ENCODE peak calls at places on chromosomes 7 and 10, in seven cellular contexts. One of them, this sample, is unnamed.
A peak's percentile ranks its signal among the peaks of the same experiment; 100 is the strongest.

GRCh38 chr7:42745357-42746022 is 166.4 kb downstream of the C7orf25 start:
- DNase-seq in fibroblast of mammary gland: peak; percentile 38
- DNase-seq in posterior cingulate gyrus: no peak
- DNase-seq in putamen: no peak
- DNase-seq in KG1: no peak
- DNase-seq in stimulated activated CD8-positive, alpha-beta memory T cell treated with anti-CD3 and anti-CD28 coated beads, Interleukin-4, amount 100 ng/mL, for 4 hours: no peak
- DNase-seq in heart right ventricle: peak; percentile 36
- DNase-seq in this sample: peak; percentile 16

GRCh38 chr10:36464291-36464690 is 661.1 kb upstream of the ANKRD30A start:
- DNase-seq in fibroblast of mammary gland: no peak
- DNase-seq in posterior cingulate gyrus: no peak
- DNase-seq in putamen: no peak
- DNase-seq in KG1: no peak
- DNase-seq in stimulated activated CD8-positive, alpha-beta memory T cell treated with anti-CD3 and anti-CD28 coated beads, Interleukin-4, amount 100 ng/mL, for 4 hours: no peak
- DNase-seq in heart right ventricle: no peak
- DNase-seq in this sample: no peak

GRCh38 chr10:11147723-11148122 is 130.1 kb downstream of the CELF2 start:
- DNase-seq in fibroblast of mammary gland: no peak
- DNase-seq in posterior cingulate gyrus: no peak
- DNase-seq in putamen: no peak
- DNase-seq in KG1: no peak
- DNase-seq in stimulated activated CD8-positive, alpha-beta memory T cell treated with anti-CD3 and anti-CD28 coated beads, Interleukin-4, amount 100 ng/mL, for 4 hours: no peak
- DNase-seq in heart right ventricle: no peak
- DNase-seq in this sample: no peak

GRCh38 chr7:30327813-30328212 is 43.4 kb downstream of the ZNRF2 start:
- DNase-seq in fibroblast of mammary gland: peak; percentile 60
- DNase-seq in posterior cingulate gyrus: no peak
- DNase-seq in putamen: no peak
- DNase-seq in KG1: no peak
- DNase-seq in stimulated activated CD8-positive, alpha-beta memory T cell treated with anti-CD3 and anti-CD28 coated beads, Interleukin-4, amount 100 ng/mL, for 4 hours: no peak
- DNase-seq in heart right ventricle: no peak
- DNase-seq in this sample: no peak

GRCh38 chr7:41969713-41970112 is 266.8 kb upstream of the INHBA start:
- DNase-seq in fibroblast of mammary gland: peak; percentile 86
- DNase-seq in posterior cingulate gyrus: no peak
- DNase-seq in putamen: no peak
- DNase-seq in KG1: no peak
- DNase-seq in stimulated activated CD8-positive, alpha-beta memory T cell treated with anti-CD3 and anti-CD28 coated beads, Interleukin-4, amount 100 ng/mL, for 4 hours: no peak
- DNase-seq in heart right ventricle: no peak
- DNase-seq in this sample: no peak

GRCh38 chr7:44145419-44145968 is 4.4 kb upstream of the MYL7 start:
- DNase-seq in fibroblast of mammary gland: no peak
- DNase-seq in posterior cingulate gyrus: no peak
- DNase-seq in putamen: peak; percentile 22
- DNase-seq in KG1: no peak
- DNase-seq in stimulated activated CD8-positive, alpha-beta memory T cell treated with anti-CD3 and anti-CD28 coated beads, Interleukin-4, amount 100 ng/mL, for 4 hours: peak; percentile 52
- DNase-seq in heart right ventricle: no peak
- DNase-seq in this sample: no peak

GRCh38 chr7:98456851-98457250 is 56.0 kb upstream of the BAIAP2L1 start:
- DNase-seq in fibroblast of mammary gland: no peak
- DNase-seq in posterior cingulate gyrus: no peak
- DNase-seq in putamen: no peak
- DNase-seq in KG1: no peak
- DNase-seq in stimulated activated CD8-positive, alpha-beta memory T cell treated with anti-CD3 and anti-CD28 coated beads, Interleukin-4, amount 100 ng/mL, for 4 hours: no peak
- DNase-seq in heart right ventricle: no peak
- DNase-seq in this sample: no peak

GRCh38 chr7:142196066-142196840 is 61.6 kb downstream of the PRSS58 start:
- DNase-seq in fibroblast of mammary gland: peak; percentile 29
- DNase-seq in posterior cingulate gyrus: no peak
- DNase-seq in putamen: no peak
- DNase-seq in KG1: no peak
- DNase-seq in stimulated activated CD8-positive, alpha-beta memory T cell treated with anti-CD3 and anti-CD28 coated beads, Interleukin-4, amount 100 ng/mL, for 4 hours: no peak
- DNase-seq in heart right ventricle: no peak
- DNase-seq in this sample: no peak

GRCh38 chr7:11830004-11830403 is 2.0 kb downstream of the THSD7A start:
- DNase-seq in fibroblast of mammary gland: no peak
- DNase-seq in posterior cingulate gyrus: no peak
- DNase-seq in putamen: no peak
- DNase-seq in KG1: no peak
- DNase-seq in stimulated activated CD8-positive, alpha-beta memory T cell treated with anti-CD3 and anti-CD28 coated beads, Interleukin-4, amount 100 ng/mL, for 4 hours: no peak
- DNase-seq in heart right ventricle: no peak
- DNase-seq in this sample: no peak

GRCh38 chr10:132616170-132616994 is 78.8 kb downstream of the INPP5A start:
- DNase-seq in fibroblast of mammary gland: no peak
- DNase-seq in posterior cingulate gyrus: no peak
- DNase-seq in putamen: no peak
- DNase-seq in KG1: no peak
- DNase-seq in stimulated activated CD8-positive, alpha-beta memory T cell treated with anti-CD3 and anti-CD28 coated beads, Interleukin-4, amount 100 ng/mL, for 4 hours: peak; percentile 37
- DNase-seq in heart right ventricle: no peak
- DNase-seq in this sample: no peak

GRCh38 chr7:55733584-55733983 is 129.0 kb downstream of the SEPTIN14 start:
- DNase-seq in fibroblast of mammary gland: no peak
- DNase-seq in posterior cingulate gyrus: no peak
- DNase-seq in putamen: no peak
- DNase-seq in KG1: no peak
- DNase-seq in stimulated activated CD8-positive, alpha-beta memory T cell treated with anti-CD3 and anti-CD28 coated beads, Interleukin-4, amount 100 ng/mL, for 4 hours: no peak
- DNase-seq in heart right ventricle: no peak
- DNase-seq in this sample: no peak

GRCh38 chr10:4316166-4316810 is 509.7 kb upstream of the AKR1E2 start:
- DNase-seq in fibroblast of mammary gland: peak; percentile 89
- DNase-seq in posterior cingulate gyrus: no peak
- DNase-seq in putamen: peak; percentile 23
- DNase-seq in KG1: no peak
- DNase-seq in stimulated activated CD8-positive, alpha-beta memory T cell treated with anti-CD3 and anti-CD28 coated beads, Interleukin-4, amount 100 ng/mL, for 4 hours: no peak
- DNase-seq in heart right ventricle: peak; percentile 22
- DNase-seq in this sample: no peak

GRCh38 chr7:137625197-137625596 is 221.6 kb downstream of the DGKI start:
- DNase-seq in fibroblast of mammary gland: peak; percentile 45
- DNase-seq in posterior cingulate gyrus: no peak
- DNase-seq in putamen: no peak
- DNase-seq in KG1: no peak
- DNase-seq in stimulated activated CD8-positive, alpha-beta memory T cell treated with anti-CD3 and anti-CD28 coated beads, Interleukin-4, amount 100 ng/mL, for 4 hours: no peak
- DNase-seq in heart right ventricle: no peak
- DNase-seq in this sample: peak; percentile 22

GRCh38 chr10:26755443-26755903 is 58.0 kb downstream of the PDSS1 start:
- DNase-seq in fibroblast of mammary gland: peak; percentile 48
- DNase-seq in posterior cingulate gyrus: no peak
- DNase-seq in putamen: no peak
- DNase-seq in KG1: no peak
- DNase-seq in stimulated activated CD8-positive, alpha-beta memory T cell treated with anti-CD3 and anti-CD28 coated beads, Interleukin-4, amount 100 ng/mL, for 4 hours: no peak
- DNase-seq in heart right ventricle: no peak
- DNase-seq in this sample: peak; percentile 16

GRCh38 chr7:6691609-6692106 is 15.1 kb downstream of the ZNF12 start:
- DNase-seq in fibroblast of mammary gland: peak; percentile 41
- DNase-seq in posterior cingulate gyrus: no peak
- DNase-seq in putamen: no peak
- DNase-seq in KG1: no peak
- DNase-seq in stimulated activated CD8-positive, alpha-beta memory T cell treated with anti-CD3 and anti-CD28 coated beads, Interleukin-4, amount 100 ng/mL, for 4 hours: no peak
- DNase-seq in heart right ventricle: no peak
- DNase-seq in this sample: no peak

GRCh38 chr7:111486472-111487142 is 75.7 kb downstream of the IMMP2L start:
- DNase-seq in fibroblast of mammary gland: peak; percentile 69
- DNase-seq in posterior cingulate gyrus: no peak
- DNase-seq in putamen: peak; percentile 35
- DNase-seq in KG1: peak; percentile 7
- DNase-seq in stimulated activated CD8-positive, alpha-beta memory T cell treated with anti-CD3 and anti-CD28 coated beads, Interleukin-4, amount 100 ng/mL, for 4 hours: no peak
- DNase-seq in heart right ventricle: no peak
- DNase-seq in this sample: peak; percentile 29

GRCh38 chr7:140039071-140039470 is 23.7 kb downstream of the PARP12 start:
- DNase-seq in fibroblast of mammary gland: no peak
- DNase-seq in posterior cingulate gyrus: no peak
- DNase-seq in putamen: no peak
- DNase-seq in KG1: no peak
- DNase-seq in stimulated activated CD8-positive, alpha-beta memory T cell treated with anti-CD3 and anti-CD28 coated beads, Interleukin-4, amount 100 ng/mL, for 4 hours: no peak
- DNase-seq in heart right ventricle: no peak
- DNase-seq in this sample: no peak

GRCh38 chr10:30422981-30423654 is 10.9 kb upstream of the MAP3K8 start:
- DNase-seq in fibroblast of mammary gland: peak; percentile 31
- DNase-seq in posterior cingulate gyrus: no peak
- DNase-seq in putamen: no peak
- DNase-seq in KG1: no peak
- DNase-seq in stimulated activated CD8-positive, alpha-beta memory T cell treated with anti-CD3 and anti-CD28 coated beads, Interleukin-4, amount 100 ng/mL, for 4 hours: no peak
- DNase-seq in heart right ventricle: peak; percentile 48
- DNase-seq in this sample: no peak

GRCh38 chr10:69239816-69240434 is 19.8 kb downstream of the HKDC1 start:
- DNase-seq in fibroblast of mammary gland: peak; percentile 48
- DNase-seq in posterior cingulate gyrus: no peak
- DNase-seq in putamen: no peak
- DNase-seq in KG1: no peak
- DNase-seq in stimulated activated CD8-positive, alpha-beta memory T cell treated with anti-CD3 and anti-CD28 coated beads, Interleukin-4, amount 100 ng/mL, for 4 hours: no peak
- DNase-seq in heart right ventricle: no peak
- DNase-seq in this sample: no peak

GRCh38 chr7:36986429-36987362 is 262.4 kb upstream of the AOAH start:
- DNase-seq in fibroblast of mammary gland: peak; percentile 46
- DNase-seq in posterior cingulate gyrus: peak; percentile 50
- DNase-seq in putamen: peak; percentile 70
- DNase-seq in KG1: no peak
- DNase-seq in stimulated activated CD8-positive, alpha-beta memory T cell treated with anti-CD3 and anti-CD28 coated beads, Interleukin-4, amount 100 ng/mL, for 4 hours: no peak
- DNase-seq in heart right ventricle: peak; percentile 48
- DNase-seq in this sample: peak; percentile 34

GRCh38 chr10:13945760-13946460 is 359.1 kb downstream of the PRPF18 start:
- DNase-seq in fibroblast of mammary gland: peak; percentile 24
- DNase-seq in posterior cingulate gyrus: no peak
- DNase-seq in putamen: peak; percentile 24
- DNase-seq in KG1: no peak
- DNase-seq in stimulated activated CD8-positive, alpha-beta memory T cell treated with anti-CD3 and anti-CD28 coated beads, Interleukin-4, amount 100 ng/mL, for 4 hours: no peak
- DNase-seq in heart right ventricle: no peak
- DNase-seq in this sample: no peak

GRCh38 chr7:130940326-130940725 is 206.3 kb upstream of the KLF14 start:
- DNase-seq in fibroblast of mammary gland: peak; percentile 40
- DNase-seq in posterior cingulate gyrus: no peak
- DNase-seq in putamen: no peak
- DNase-seq in KG1: no peak
- DNase-seq in stimulated activated CD8-positive, alpha-beta memory T cell treated with anti-CD3 and anti-CD28 coated beads, Interleukin-4, amount 100 ng/mL, for 4 hours: no peak
- DNase-seq in heart right ventricle: no peak
- DNase-seq in this sample: no peak

This sample was measured in HCT116.